ENCODE peak calls at places on chromosomes 16 and 17, in nine cellular contexts. One of them, this sample, is unnamed.

GRCh38 chr17:27609606-27610303 is 21.2 kb upstream of the LGALS9 start:
- DNase-seq in colonic mucosa: peak; percentile 62
- DNase-seq in iris pigment epithelial cell: peak; percentile 50
- DNase-seq in stimulated activated naive CD8-positive, alpha-beta T cell treated with anti-CD3 and anti-CD28 coated beads, Interleukin-15, Interleukin-2, amounts not matched to agents 100 U/mL and 50 U/mL, for 24 hours: no peak
- DNase-seq in fibroblast of the conjunctiva: peak; percentile 18
- DNase-seq in stomach: peak; percentile 74
- DNase-seq in activated CD4-positive, alpha-beta T cell treated with anti-CD3 and anti-CD28 coated beads for 48 hours: peak; percentile 28
- DNase-seq in stimulated activated CD4-positive, alpha-beta T cell treated with anti-CD3 and anti-CD28 coated beads, Interleukin-1b, Interleukin-23, amount 100 ng/mL, for 1 hour: no peak
- DNase-seq in AG08395: peak; percentile 59
- DNase-seq in this sample: peak; percentile 50

GRCh38 chr16:89280546-89281188 is 63.2 kb downstream of the ZNF778 start:
- DNase-seq in colonic mucosa: no peak
- DNase-seq in AG08395: no peak
- DNase-seq in fibroblast of the conjunctiva: no peak
- DNase-seq in stimulated activated CD4-positive, alpha-beta T cell treated with anti-CD3 and anti-CD28 coated beads, Interleukin-1b, Interleukin-23, amount 100 ng/mL, for 1 hour: no peak
- DNase-seq in activated CD4-positive, alpha-beta T cell treated with anti-CD3 and anti-CD28 coated beads for 48 hours: no peak
- DNase-seq in stomach: no peak
- DNase-seq in iris pigment epithelial cell: no peak
- DNase-seq in stimulated activated naive CD8-positive, alpha-beta T cell treated with anti-CD3 and anti-CD28 coated beads, Interleukin-15, Interleukin-2, amounts not matched to agents 100 U/mL and 50 U/mL, for 24 hours: no peak
- DNase-seq in this sample: no peak

GRCh38 chr16:12061336-12062055 is 85.0 kb downstream of the SNX29 start:
- DNase-seq in stomach: no peak
- DNase-seq in colonic mucosa: no peak
- DNase-seq in iris pigment epithelial cell: peak; percentile 60
- DNase-seq in AG08395: no peak
- DNase-seq in fibroblast of the conjunctiva: no peak
- DNase-seq in stimulated activated CD4-positive, alpha-beta T cell treated with anti-CD3 and anti-CD28 coated beads, Interleukin-1b, Interleukin-23, amount 100 ng/mL, for 1 hour: no peak
- DNase-seq in activated CD4-positive, alpha-beta T cell treated with anti-CD3 and anti-CD28 coated beads for 48 hours: no peak
- DNase-seq in stimulated activated naive CD8-positive, alpha-beta T cell treated with anti-CD3 and anti-CD28 coated beads, Interleukin-15, Interleukin-2, amounts not matched to agents 100 U/mL and 50 U/mL, for 24 hours: no peak
- DNase-seq in this sample: no peak

GRCh38 chr16:85360323-85361277 is 248.3 kb upstream of the CIBAR2 start:
- DNase-seq in colonic mucosa: peak; percentile 86
- DNase-seq in stimulated activated naive CD8-positive, alpha-beta T cell treated with anti-CD3 and anti-CD28 coated beads, Interleukin-15, Interleukin-2, amounts not matched to agents 100 U/mL and 50 U/mL, for 24 hours: no peak
- DNase-seq in stomach: peak; percentile 77
- DNase-seq in iris pigment epithelial cell: no peak
- DNase-seq in AG08395: no peak
- DNase-seq in fibroblast of the conjunctiva: no peak
- DNase-seq in activated CD4-positive, alpha-beta T cell treated with anti-CD3 and anti-CD28 coated beads for 48 hours: no peak
- DNase-seq in stimulated activated CD4-positive, alpha-beta T cell treated with anti-CD3 and anti-CD28 coated beads, Interleukin-1b, Interleukin-23, amount 100 ng/mL, for 1 hour: no peak
- DNase-seq in this sample: peak; percentile 89

GRCh38 chr16:22296225-22297113 is 740 bp upstream of the POLR3E start:
- DNase-seq in AG08395: no peak
- DNase-seq in iris pigment epithelial cell: no peak
- DNase-seq in stimulated activated naive CD8-positive, alpha-beta T cell treated with anti-CD3 and anti-CD28 coated beads, Interleukin-15, Interleukin-2, amounts not matched to agents 100 U/mL and 50 U/mL, for 24 hours: no peak
- DNase-seq in activated CD4-positive, alpha-beta T cell treated with anti-CD3 and anti-CD28 coated beads for 48 hours: no peak
- DNase-seq in stimulated activated CD4-positive, alpha-beta T cell treated with anti-CD3 and anti-CD28 coated beads, Interleukin-1b, Interleukin-23, amount 100 ng/mL, for 1 hour: no peak
- DNase-seq in colonic mucosa: no peak
- DNase-seq in stomach: no peak
- DNase-seq in fibroblast of the conjunctiva: no peak
- DNase-seq in this sample: peak; percentile 41

GRCh38 chr17:80611831-80612230 is 67.2 kb downstream of the RPTOR start:
- DNase-seq in stomach: no peak
- DNase-seq in stimulated activated naive CD8-positive, alpha-beta T cell treated with anti-CD3 and anti-CD28 coated beads, Interleukin-15, Interleukin-2, amounts not matched to agents 100 U/mL and 50 U/mL, for 24 hours: no peak
- DNase-seq in iris pigment epithelial cell: no peak
- DNase-seq in AG08395: no peak
- DNase-seq in fibroblast of the conjunctiva: no peak
- DNase-seq in stimulated activated CD4-positive, alpha-beta T cell treated with anti-CD3 and anti-CD28 coated beads, Interleukin-1b, Interleukin-23, amount 100 ng/mL, for 1 hour: no peak
- DNase-seq in colonic mucosa: no peak
- DNase-seq in activated CD4-positive, alpha-beta T cell treated with anti-CD3 and anti-CD28 coated beads for 48 hours: no peak
- DNase-seq in this sample: no peak

GRCh38 chr17:81323411-81323868 is 28.3 kb upstream of the SLC38A10 start:
- DNase-seq in activated CD4-positive, alpha-beta T cell treated with anti-CD3 and anti-CD28 coated beads for 48 hours: no peak
- DNase-seq in fibroblast of the conjunctiva: peak; percentile 37
- DNase-seq in iris pigment epithelial cell: no peak
- DNase-seq in colonic mucosa: no peak
- DNase-seq in AG08395: peak; percentile 49
- DNase-seq in stimulated activated CD4-positive, alpha-beta T cell treated with anti-CD3 and anti-CD28 coated beads, Interleukin-1b, Interleukin-23, amount 100 ng/mL, for 1 hour: no peak
- DNase-seq in stimulated activated naive CD8-positive, alpha-beta T cell treated with anti-CD3 and anti-CD28 coated beads, Interleukin-15, Interleukin-2, amounts not matched to agents 100 U/mL and 50 U/mL, for 24 hours: no peak
- DNase-seq in stomach: no peak
- DNase-seq in this sample: peak; percentile 72

GRCh38 chr17:45172541-45173286 is 11.0 kb downstream of the HEXIM2 start:
- DNase-seq in fibroblast of the conjunctiva: peak; percentile 59
- DNase-seq in stimulated activated CD4-positive, alpha-beta T cell treated with anti-CD3 and anti-CD28 coated beads, Interleukin-1b, Interleukin-23, amount 100 ng/mL, for 1 hour: no peak
- DNase-seq in stomach: peak; percentile 69
- DNase-seq in colonic mucosa: peak; percentile 80
- DNase-seq in iris pigment epithelial cell: no peak
- DNase-seq in AG08395: peak; percentile 85
- DNase-seq in stimulated activated naive CD8-positive, alpha-beta T cell treated with anti-CD3 and anti-CD28 coated beads, Interleukin-15, Interleukin-2, amounts not matched to agents 100 U/mL and 50 U/mL, for 24 hours: peak; percentile 70
- DNase-seq in activated CD4-positive, alpha-beta T cell treated with anti-CD3 and anti-CD28 coated beads for 48 hours: peak; percentile 75
- DNase-seq in this sample: peak; percentile 84

GRCh38 chr16:68665501-68665900 is 20.4 kb downstream of the CDH3 start:
- DNase-seq in colonic mucosa: no peak
- DNase-seq in activated CD4-positive, alpha-beta T cell treated with anti-CD3 and anti-CD28 coated beads for 48 hours: no peak
- DNase-seq in stimulated activated naive CD8-positive, alpha-beta T cell treated with anti-CD3 and anti-CD28 coated beads, Interleukin-15, Interleukin-2, amounts not matched to agents 100 U/mL and 50 U/mL, for 24 hours: no peak
- DNase-seq in AG08395: no peak
- DNase-seq in fibroblast of the conjunctiva: no peak
- DNase-seq in stimulated activated CD4-positive, alpha-beta T cell treated with anti-CD3 and anti-CD28 coated beads, Interleukin-1b, Interleukin-23, amount 100 ng/mL, for 1 hour: no peak
- DNase-seq in iris pigment epithelial cell: no peak
- DNase-seq in stomach: no peak
- DNase-seq in this sample: peak; percentile 32

GRCh38 chr16:51641191-51641765 is 490.2 kb upstream of the SALL1 start:
- DNase-seq in stomach: no peak
- DNase-seq in iris pigment epithelial cell: no peak
- DNase-seq in colonic mucosa: no peak
- DNase-seq in AG08395: no peak
- DNase-seq in stimulated activated CD4-positive, alpha-beta T cell treated with anti-CD3 and anti-CD28 coated beads, Interleukin-1b, Interleukin-23, amount 100 ng/mL, for 1 hour: no peak
- DNase-seq in stimulated activated naive CD8-positive, alpha-beta T cell treated with anti-CD3 and anti-CD28 coated beads, Interleukin-15, Interleukin-2, amounts not matched to agents 100 U/mL and 50 U/mL, for 24 hours: no peak
- DNase-seq in activated CD4-positive, alpha-beta T cell treated with anti-CD3 and anti-CD28 coated beads for 48 hours: no peak
- DNase-seq in fibroblast of the conjunctiva: no peak
- DNase-seq in this sample: no peak

GRCh38 chr16:75237398-75238131 is 13.9 kb downstream of the BCAR1 start:
- DNase-seq in AG08395: no peak
- DNase-seq in fibroblast of the conjunctiva: no peak
- DNase-seq in iris pigment epithelial cell: no peak
- DNase-seq in colonic mucosa: peak; percentile 17
- DNase-seq in stomach: no peak
- DNase-seq in activated CD4-positive, alpha-beta T cell treated with anti-CD3 and anti-CD28 coated beads for 48 hours: no peak
- DNase-seq in stimulated activated CD4-positive, alpha-beta T cell treated with anti-CD3 and anti-CD28 coated beads, Interleukin-1b, Interleukin-23, amount 100 ng/mL, for 1 hour: no peak
- DNase-seq in stimulated activated naive CD8-positive, alpha-beta T cell treated with anti-CD3 and anti-CD28 coated beads, Interleukin-15, Interleukin-2, amounts not matched to agents 100 U/mL and 50 U/mL, for 24 hours: no peak
- DNase-seq in this sample: no peak

GRCh38 chr16:85923153-85924021 is 24.4 kb downstream of the IRF8 start:
- DNase-seq in fibroblast of the conjunctiva: peak; percentile 9
- DNase-seq in activated CD4-positive, alpha-beta T cell treated with anti-CD3 and anti-CD28 coated beads for 48 hours: no peak
- DNase-seq in stimulated activated CD4-positive, alpha-beta T cell treated with anti-CD3 and anti-CD28 coated beads, Interleukin-1b, Interleukin-23, amount 100 ng/mL, for 1 hour: no peak
- DNase-seq in colonic mucosa: no peak
- DNase-seq in stomach: no peak
- DNase-seq in stimulated activated naive CD8-positive, alpha-beta T cell treated with anti-CD3 and anti-CD28 coated beads, Interleukin-15, Interleukin-2, amounts not matched to agents 100 U/mL and 50 U/mL, for 24 hours: no peak
- DNase-seq in AG08395: peak; percentile 20
- DNase-seq in iris pigment epithelial cell: peak; percentile 85
- DNase-seq in this sample: no peak

GRCh38 chr16:23500212-23500865 is 10.0 kb downstream of the GGA2 start:
- DNase-seq in stimulated activated naive CD8-positive, alpha-beta T cell treated with anti-CD3 and anti-CD28 coated beads, Interleukin-15, Interleukin-2, amounts not matched to agents 100 U/mL and 50 U/mL, for 24 hours: no peak
- DNase-seq in stomach: peak; percentile 43
- DNase-seq in stimulated activated CD4-positive, alpha-beta T cell treated with anti-CD3 and anti-CD28 coated beads, Interleukin-1b, Interleukin-23, amount 100 ng/mL, for 1 hour: no peak
- DNase-seq in iris pigment epithelial cell: no peak
- DNase-seq in fibroblast of the conjunctiva: no peak
- DNase-seq in activated CD4-positive, alpha-beta T cell treated with anti-CD3 and anti-CD28 coated beads for 48 hours: no peak
- DNase-seq in colonic mucosa: peak; percentile 72
- DNase-seq in AG08395: no peak
- DNase-seq in this sample: no peak

This sample was measured in RPMI8226.